ENCODE peak calls at places on chromosomes 16 and 17, in four cellular contexts. J is K562, I is HL-60, W is GM12878. G is an unnamed sample.
A peak's percentile ranks its signal among the peaks of the same experiment; 100 is the strongest.

GRCh38 chr17:28174352-28175046 is 132.0 kb downstream of the NLK start:
- DNase-seq in J (no peak), I (no peak), W (peak; percentile 24), G (peak; percentile 13)

GRCh38 chr17:65966311-65966710 is 225.6 kb downstream of the CEP112 start:
- DNase-seq in J (no peak), I (no peak), W (no peak), G (no peak)

GRCh38 chr16:24833352-24833751 is 12.4 kb upstream of the SLC5A11 start:
- DNase-seq in W (no peak), I (no peak), J (no peak), G (no peak)

GRCh38 chr17:81416612-81417011 is 21.4 kb downstream of the BAHCC1 start:
- DNase-seq in J (no peak), I (no peak), W (no peak), G (no peak)

GRCh38 chr16:72295914-72296313 is 124.0 kb upstream of the PMFBP1 start:
- DNase-seq in W (no peak), J (no peak), I (no peak), G (no peak)

GRCh38 chr17:48671697-48672171 is 45.6 kb upstream of the HOXB9 start:
- DNase-seq in W (no peak), I (peak; percentile 10), J (peak; percentile 73), G (peak; percentile 48)

GRCh38 chr16:85068746-85069145 is 41.2 kb downstream of the KIAA0513 start:
- DNase-seq in J (no peak), W (no peak), I (no peak), G (no peak)

GRCh38 chr17:28885363-28885762 is 12.2 kb downstream of the FLOT2 start:
- DNase-seq in W (no peak), I (no peak), J (no peak), G (no peak)

GRCh38 chr17:68089881-68090280 is 54.3 kb downstream of the KPNA2 start:
- DNase-seq in W (no peak), I (no peak), J (no peak), G (no peak)

GRCh38 chr16:8026450-8026849 is 563.9 kb downstream of the TMEM114 start:
- DNase-seq in I (no peak), J (peak; percentile 24), W (no peak), G (no peak)

GRCh38 chr17:80106176-80106575 is 4.8 kb downstream of the GAA start:
- DNase-seq in J (no peak), I (no peak), W (no peak), G (no peak)

GRCh38 chr17:4433515-4434031 is at the start of gene SPNS3:
- DNase-seq in J (no peak), W (no peak), I (peak; percentile 85), G (no peak)

GRCh38 chr16:69273009-69273408 is 38.1 kb upstream of the VPS4A start:
- DNase-seq in J (no peak), W (no peak), I (no peak), G (no peak)

GRCh38 chr16:11914759-11915643 is 755 bp downstream of the GSPT1 start:
- DNase-seq in W (no peak), J (peak; percentile 75), I (peak; percentile 40), G (peak; percentile 45)

GRCh38 chr17:43945074-43945824 is 3.0 kb upstream of the PPY start:
- DNase-seq in J (no peak), W (no peak), I (no peak), G (no peak)

GRCh38 chr16:426115-426905 is 861 bp downstream of the RAB11FIP3 start:
- DNase-seq in I (no peak), J (peak; percentile 65), W (no peak), G (no peak)

GRCh38 chr17:60174035-60174434 is 24.3 kb downstream of the CA4 start:
- DNase-seq in I (no peak), W (no peak), J (no peak), G (no peak)

GRCh38 chr16:380837-381787 is 666 bp downstream of the PGAP6 start:
- DNase-seq in J (peak; percentile 60), I (no peak), W (no peak), G (peak; percentile 69)

GRCh38 chr16:56357291-56357764 is 68.0 kb downstream of the AMFR start:
- DNase-seq in J (no peak), W (no peak), I (no peak), G (peak; percentile 12)

GRCh38 chr16:20611975-20612471 is 35.9 kb upstream of the ACSM2B start:
- DNase-seq in W (no peak), J (no peak), I (no peak), G (no peak)

GRCh38 chr17:10793256-10793655 is 10.6 kb downstream of the TMEM238L start:
- DNase-seq in W (no peak), J (no peak), I (no peak), G (no peak)

GRCh38 chr17:56914641-56915263 is 903 bp upstream of the TRIM25 start:
- DNase-seq in J (peak; percentile 7), W (no peak), I (no peak), G (no peak)

GRCh38 chr17:37490022-37490587 is 414 bp downstream of the DUSP14 start:
- DNase-seq in I (peak; percentile 36), J (no peak), W (no peak), G (peak; percentile 52)

GRCh38 chr16:89923640-89924297 is 627 bp downstream of the TUBB3 start:
- DNase-seq in J (no peak), W (no peak), I (no peak), G (no peak)

GRCh38 chr16:55323637-55324490 is at the start of gene IRX6:
- DNase-seq in J (peak; percentile 45), W (no peak), I (no peak), G (no peak)

GRCh38 chr17:35448214-35448898 is at the start of gene SLFN13:
- DNase-seq in W (peak; percentile 78), I (peak; percentile 85), J (peak; percentile 51), G (peak; percentile 63)

GRCh38 chr17:47253541-47254402 is at the start of gene ITGB3:
- DNase-seq in W (no peak), J (peak; percentile 91), I (peak; percentile 47), G (peak; percentile 79)

GRCh38 chr17:52170963-52171572 is 12.6 kb upstream of the CA10 start:
- DNase-seq in W (no peak), J (no peak), I (no peak), G (no peak)

GRCh38 chr17:69404398-69404797 is 10.1 kb upstream of the MAP2K6 start:
- DNase-seq in I (no peak), W (no peak), J (no peak), G (no peak)

GRCh38 chr17:40474419-40475002 is 26.9 kb downstream of the TNS4 start:
- DNase-seq in I (no peak), W (no peak), J (peak; percentile 53), G (no peak)

GRCh38 chr17:19386276-19386863 is 620 bp downstream of the MFAP4 start:
- DNase-seq in W (no peak), I (peak; percentile 46), J (no peak), G (no peak)

GRCh38 chr17:49887086-49887743 is 39.3 kb upstream of the TAC4 start:
- DNase-seq in J (no peak), W (no peak), I (no peak), G (no peak)
- TF ChIP-seq SPI1 in J (no peak), W (no peak), I (no peak), G (no peak)

DNA sequence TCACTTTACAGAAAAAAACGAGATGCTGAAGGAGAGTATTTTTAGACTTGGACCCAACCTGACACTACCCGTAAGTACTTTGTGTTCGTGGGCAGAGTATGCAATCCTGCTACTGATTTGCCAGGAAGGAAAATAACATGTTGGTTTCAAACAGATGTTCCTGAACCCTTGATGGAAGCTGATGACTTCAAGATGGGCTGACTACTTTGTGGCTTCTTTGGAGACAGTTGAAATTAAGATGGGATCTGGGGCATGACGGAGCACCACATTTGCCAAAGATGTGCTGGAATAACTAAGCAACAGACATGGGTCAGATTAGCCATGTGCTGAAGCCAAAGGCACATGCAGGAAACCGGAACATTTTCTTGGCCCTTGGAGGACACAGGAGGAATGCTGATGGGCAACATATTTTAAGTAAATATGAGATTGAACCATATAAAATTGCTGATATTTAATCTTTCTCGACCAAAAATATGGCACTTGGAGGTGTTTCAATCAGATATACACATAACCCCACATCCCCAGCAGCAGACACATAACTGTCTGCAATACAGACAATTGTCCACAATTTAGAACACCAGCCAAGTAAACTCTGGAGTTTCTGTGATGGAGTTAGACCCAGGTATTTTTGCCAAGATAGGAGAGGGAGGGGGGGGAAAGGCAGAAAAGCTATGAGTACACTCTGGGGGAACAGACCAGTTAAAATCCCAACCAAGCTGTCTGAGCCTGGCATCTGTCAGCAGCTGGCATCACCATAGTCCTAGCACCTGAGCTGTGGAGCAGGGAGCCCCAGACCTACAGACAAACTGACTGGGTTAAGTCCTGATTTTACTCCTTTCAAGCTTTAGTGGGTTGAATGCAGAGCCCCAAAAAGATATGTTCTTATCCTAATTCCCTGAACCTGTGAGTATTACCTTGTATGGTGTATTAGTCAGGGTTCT is 329.4 kb upstream of the CDH5 start:
- DNase-seq in I (no peak), W (no peak), J (no peak), G (no peak)
- TF ChIP-seq POLR2AphosphoS5 in I (no peak), W (no peak), J (no peak), G (no peak)

GRCh38 chr16:54148974-54149373 is 137.6 kb downstream of the IRX3 start:
- DNase-seq in J (no peak), I (no peak), W (no peak), G (no peak)

GRCh38 chr16:54150861-54151260 is 135.7 kb downstream of the IRX3 start:
- DNase-seq in J (no peak), I (no peak), W (no peak), G (no peak)

GRCh38 chr16:54156349-54156748 is 130.2 kb downstream of the IRX3 start:
- DNase-seq in J (no peak), W (no peak), I (no peak), G (no peak)

GRCh38 chr16:54153240-54153934 is 133.2 kb downstream of the IRX3 start:
- DNase-seq in I (no peak), J (no peak), W (no peak), G (no peak)

GRCh38 chr16:54152362-54153239 is 134.0 kb downstream of the IRX3 start:
- DNase-seq in W (no peak), J (no peak), I (no peak), G (no peak)
- TF ChIP-seq SPI1 in W (no peak), J (no peak), I (no peak), G (no peak)

GRCh38 chr16:16031401-16031800 is 82.0 kb downstream of the ABCC1 start:
- DNase-seq in J (no peak), W (no peak), I (no peak), G (no peak)

GRCh38 chr16:16029431-16030011 is 80.1 kb downstream of the ABCC1 start:
- DNase-seq in W (no peak), J (no peak), I (no peak), G (no peak)

GRCh38 chr16:16030449-16030848 is 81.0 kb downstream of the ABCC1 start:
- DNase-seq in I (no peak), W (no peak), J (no peak), G (no peak)

GRCh38 chr16:16027728-16028310 is 78.4 kb downstream of the ABCC1 start:
- DNase-seq in W (no peak), I (no peak), J (no peak), G (no peak)

GRCh38 chr16:16028311-16028999 is 79.0 kb downstream of the ABCC1 start:
- DNase-seq in J (no peak), W (no peak), I (no peak), G (no peak)
- TF ChIP-seq POLR2AphosphoS5 in J (no peak), W (no peak), I (no peak), G (no peak)

G was measured in GM12891.